ENCODE peak calls at places on chromosomes 13 and 19, in ten cellular contexts. One of them, this sample, is unnamed.

GRCh38 chr19:18735752-18736151 is 52.3 kb downstream of the CRTC1 start:
- DNase-seq in HAP-1: no peak
- DNase-seq in osteoblast: no peak
- DNase-seq in bronchial epithelial cell: no peak
- DNase-seq in stomach: no peak
- DNase-seq in thoracic aorta: no peak
- DNase-seq in A673: no peak
- DNase-seq in MM.1S: no peak
- DNase-seq in trophoblast cell: no peak
- DNase-seq in psoas muscle: peak; percentile 59
- DNase-seq in this sample: no peak

GRCh38 chr19:45645068-45645630 is 6.0 kb upstream of the EML2 start:
- DNase-seq in psoas muscle: peak; percentile 57
- DNase-seq in trophoblast cell: no peak
- DNase-seq in stomach: no peak
- DNase-seq in thoracic aorta: no peak
- DNase-seq in MM.1S: no peak
- DNase-seq in osteoblast: no peak
- DNase-seq in A673: no peak
- DNase-seq in bronchial epithelial cell: no peak
- DNase-seq in HAP-1: no peak
- DNase-seq in this sample: no peak

GRCh38 chr13:104984296-104984818 is 1551.1 kb downstream of the EFNB2 start:
- DNase-seq in bronchial epithelial cell: peak; percentile 18
- DNase-seq in HAP-1: no peak
- DNase-seq in thoracic aorta: no peak
- DNase-seq in MM.1S: peak; percentile 89
- DNase-seq in osteoblast: no peak
- DNase-seq in stomach: peak; percentile 39
- DNase-seq in psoas muscle: no peak
- DNase-seq in trophoblast cell: no peak
- DNase-seq in A673: no peak
- DNase-seq in this sample: no peak

GRCh38 chr13:91097269-91097668 is 250.2 kb upstream of the MIR17HG start:
- DNase-seq in osteoblast: no peak
- DNase-seq in psoas muscle: no peak
- DNase-seq in thoracic aorta: no peak
- DNase-seq in MM.1S: no peak
- DNase-seq in bronchial epithelial cell: no peak
- DNase-seq in stomach: no peak
- DNase-seq in trophoblast cell: no peak
- DNase-seq in HAP-1: no peak
- DNase-seq in A673: no peak
- DNase-seq in this sample: no peak

GRCh38 chr19:39126593-39127187 is 1.1 kb downstream of the PAK4 start:
- DNase-seq in psoas muscle: no peak
- DNase-seq in stomach: peak; percentile 86
- DNase-seq in MM.1S: no peak
- DNase-seq in HAP-1: peak; percentile 56
- DNase-seq in thoracic aorta: no peak
- DNase-seq in trophoblast cell: peak; percentile 69
- DNase-seq in bronchial epithelial cell: peak; percentile 37
- DNase-seq in osteoblast: peak; percentile 94
- DNase-seq in A673: peak; percentile 64
- DNase-seq in this sample: peak; percentile 74

GRCh38 chr19:42386974-42387707 is 3.0 kb downstream of the CNFN start:
- DNase-seq in psoas muscle: peak; percentile 70
- DNase-seq in MM.1S: peak; percentile 64
- DNase-seq in trophoblast cell: peak; percentile 71
- DNase-seq in osteoblast: peak; percentile 96
- DNase-seq in A673: peak; percentile 61
- DNase-seq in bronchial epithelial cell: peak; percentile 58
- DNase-seq in thoracic aorta: no peak
- DNase-seq in stomach: peak; percentile 55
- DNase-seq in HAP-1: peak; percentile 86
- DNase-seq in this sample: peak; percentile 97

GRCh38 chr13:33953203-33953602 is 135.3 kb downstream of the RFC3 start:
- DNase-seq in osteoblast: no peak
- DNase-seq in bronchial epithelial cell: peak; percentile 39
- DNase-seq in trophoblast cell: no peak
- DNase-seq in MM.1S: no peak
- DNase-seq in A673: no peak
- DNase-seq in thoracic aorta: no peak
- DNase-seq in HAP-1: no peak
- DNase-seq in stomach: no peak
- DNase-seq in psoas muscle: no peak
- DNase-seq in this sample: no peak

GRCh38 chr13:47816835-47817234 is 184.2 kb downstream of the SUCLA2 start:
- DNase-seq in HAP-1: peak; percentile 77
- DNase-seq in MM.1S: no peak
- DNase-seq in psoas muscle: no peak
- DNase-seq in thoracic aorta: no peak
- DNase-seq in stomach: no peak
- DNase-seq in A673: no peak
- DNase-seq in bronchial epithelial cell: no peak
- DNase-seq in trophoblast cell: no peak
- DNase-seq in osteoblast: no peak
- DNase-seq in this sample: peak; percentile 40

GRCh38 chr19:27774337-27774736 is 1438.6 kb downstream of the UQCRFS1 start:
- DNase-seq in bronchial epithelial cell: no peak
- DNase-seq in HAP-1: peak; percentile 44
- DNase-seq in psoas muscle: no peak
- DNase-seq in thoracic aorta: no peak
- DNase-seq in A673: peak; percentile 25
- DNase-seq in stomach: no peak
- DNase-seq in osteoblast: no peak
- DNase-seq in MM.1S: no peak
- DNase-seq in trophoblast cell: no peak
- DNase-seq in this sample: no peak

GRCh38 chr13:40161931-40162330 is 504.5 kb downstream of the FOXO1 start:
- DNase-seq in stomach: no peak
- DNase-seq in osteoblast: no peak
- DNase-seq in A673: no peak
- DNase-seq in trophoblast cell: no peak
- DNase-seq in psoas muscle: no peak
- DNase-seq in thoracic aorta: no peak
- DNase-seq in MM.1S: no peak
- DNase-seq in HAP-1: no peak
- DNase-seq in bronchial epithelial cell: no peak
- DNase-seq in this sample: no peak

GRCh38 chr13:75417006-75417384 is 65.0 kb downstream of the TBC1D4 start:
- DNase-seq in osteoblast: no peak
- DNase-seq in HAP-1: no peak
- DNase-seq in trophoblast cell: no peak
- DNase-seq in psoas muscle: peak; percentile 69
- DNase-seq in bronchial epithelial cell: no peak
- DNase-seq in MM.1S: no peak
- DNase-seq in stomach: no peak
- DNase-seq in A673: no peak
- DNase-seq in thoracic aorta: no peak
- DNase-seq in this sample: no peak
- H3K4me3 ChIP-seq in osteoblast: no peak overlapping the region
- H3K4me3 ChIP-seq in HAP-1: no peak overlapping the region
- H3K4me3 ChIP-seq in trophoblast cell: no peak overlapping the region
- H3K4me3 ChIP-seq in psoas muscle: no peak overlapping the region
- H3K4me3 ChIP-seq in bronchial epithelial cell: no peak overlapping the region
- H3K4me3 ChIP-seq in MM.1S: no peak overlapping the region
- H3K4me3 ChIP-seq in stomach: no peak overlapping the region
- H3K4me3 ChIP-seq in A673: no peak overlapping the region
- H3K4me3 ChIP-seq in thoracic aorta: no peak overlapping the region
- H3K4me3 ChIP-seq in this sample: no peak overlapping the region

GRCh38 chr13:88586263-88586662 is 915.1 kb downstream of the SLITRK5 start:
- DNase-seq in MM.1S: no peak
- DNase-seq in psoas muscle: no peak
- DNase-seq in trophoblast cell: no peak
- DNase-seq in HAP-1: no peak
- DNase-seq in bronchial epithelial cell: peak; percentile 40
- DNase-seq in stomach: no peak
- DNase-seq in A673: no peak
- DNase-seq in osteoblast: no peak
- DNase-seq in thoracic aorta: no peak
- DNase-seq in this sample: no peak

GRCh38 chr13:88592105-88592504 is 920.9 kb downstream of the SLITRK5 start:
- DNase-seq in psoas muscle: no peak
- DNase-seq in HAP-1: no peak
- DNase-seq in bronchial epithelial cell: peak; percentile 81
- DNase-seq in osteoblast: no peak
- DNase-seq in A673: no peak
- DNase-seq in stomach: no peak
- DNase-seq in MM.1S: no peak
- DNase-seq in thoracic aorta: no peak
- DNase-seq in trophoblast cell: no peak
- DNase-seq in this sample: no peak

DNA sequence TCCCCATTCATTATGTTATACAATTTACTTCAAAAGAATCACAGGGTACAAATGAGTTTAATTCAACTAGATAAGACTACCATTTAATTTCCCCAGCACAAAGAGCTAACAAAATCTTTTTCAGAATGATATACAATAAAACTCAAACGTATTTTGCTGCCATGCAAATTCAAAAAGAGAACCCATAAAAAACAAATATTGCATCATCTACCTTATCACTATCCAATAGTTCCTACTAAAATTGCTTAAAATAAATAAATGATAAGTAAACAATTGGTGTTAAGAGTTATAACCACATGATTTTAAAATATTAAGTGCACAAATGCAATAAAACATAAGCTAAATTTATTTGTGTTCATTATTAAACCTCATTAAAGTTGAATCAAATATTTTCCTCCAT is 919.4 kb downstream of the SLITRK5 start:
- DNase-seq in trophoblast cell: no peak
- DNase-seq in HAP-1: no peak
- DNase-seq in osteoblast: no peak
- DNase-seq in thoracic aorta: no peak
- DNase-seq in A673: no peak
- DNase-seq in bronchial epithelial cell: no peak
- DNase-seq in stomach: no peak
- DNase-seq in psoas muscle: no peak
- DNase-seq in MM.1S: no peak
- DNase-seq in this sample: no peak
- H3K4me3 ChIP-seq in trophoblast cell: no peak overlapping the region
- H3K4me3 ChIP-seq in HAP-1: no peak overlapping the region
- H3K4me3 ChIP-seq in osteoblast: no peak overlapping the region
- H3K4me3 ChIP-seq in thoracic aorta: no peak overlapping the region
- H3K4me3 ChIP-seq in A673: no peak overlapping the region
- H3K4me3 ChIP-seq in bronchial epithelial cell: no peak overlapping the region
- H3K4me3 ChIP-seq in stomach: no peak overlapping the region
- H3K4me3 ChIP-seq in psoas muscle: no peak overlapping the region
- H3K4me3 ChIP-seq in MM.1S: no peak overlapping the region
- H3K4me3 ChIP-seq in this sample: no peak overlapping the region

GRCh38 chr19:6101291-6101690 is 9.0 kb downstream of the RFX2 start:
- DNase-seq in A673: no peak
- DNase-seq in bronchial epithelial cell: no peak
- DNase-seq in trophoblast cell: no peak
- DNase-seq in MM.1S: no peak
- DNase-seq in osteoblast: no peak
- DNase-seq in psoas muscle: no peak
- DNase-seq in thoracic aorta: no peak
- DNase-seq in HAP-1: no peak
- DNase-seq in stomach: no peak
- DNase-seq in this sample: no peak

GRCh38 chr19:6105444-6105843 is 4.9 kb downstream of the RFX2 start:
- DNase-seq in MM.1S: no peak
- DNase-seq in osteoblast: no peak
- DNase-seq in bronchial epithelial cell: no peak
- DNase-seq in psoas muscle: no peak
- DNase-seq in thoracic aorta: no peak
- DNase-seq in A673: no peak
- DNase-seq in stomach: no peak
- DNase-seq in trophoblast cell: peak; percentile 58
- DNase-seq in HAP-1: no peak
- DNase-seq in this sample: peak; percentile 11

GRCh38 chr19:6103217-6103644 is 7.1 kb downstream of the RFX2 start:
- DNase-seq in MM.1S: no peak
- DNase-seq in trophoblast cell: peak; percentile 60
- DNase-seq in HAP-1: no peak
- DNase-seq in stomach: peak; percentile 85
- DNase-seq in psoas muscle: peak; percentile 72
- DNase-seq in osteoblast: peak; percentile 95
- DNase-seq in thoracic aorta: peak; percentile 84
- DNase-seq in bronchial epithelial cell: peak; percentile 99
- DNase-seq in A673: no peak
- DNase-seq in this sample: peak; percentile 3

GRCh38 chr19:6101991-6102390 is 8.3 kb downstream of the RFX2 start:
- DNase-seq in bronchial epithelial cell: no peak
- DNase-seq in psoas muscle: no peak
- DNase-seq in MM.1S: no peak
- DNase-seq in stomach: no peak
- DNase-seq in HAP-1: no peak
- DNase-seq in thoracic aorta: no peak
- DNase-seq in trophoblast cell: no peak
- DNase-seq in A673: no peak
- DNase-seq in osteoblast: no peak
- DNase-seq in this sample: peak; percentile 8

DNA sequence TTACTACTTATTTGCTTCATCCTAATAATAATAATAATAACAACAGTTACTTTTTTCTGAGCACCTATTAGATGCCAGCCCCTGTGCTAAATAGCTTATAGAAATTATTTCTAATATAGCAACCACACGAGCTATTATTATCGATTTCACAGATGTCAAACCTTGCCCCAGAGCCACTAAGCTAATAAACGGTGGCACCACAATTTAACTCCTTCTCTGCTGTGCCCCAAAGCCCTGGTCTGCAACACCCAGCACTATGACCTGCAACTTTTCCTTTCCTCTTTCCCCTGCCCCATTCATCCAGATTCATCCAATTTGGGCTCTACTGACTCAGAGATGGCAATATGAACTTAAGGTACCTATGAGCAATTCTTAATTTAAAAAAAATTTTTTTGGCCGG is 6.4 kb downstream of the RFX2 start:
- DNase-seq in stomach: no peak
- DNase-seq in trophoblast cell: no peak
- DNase-seq in thoracic aorta: no peak
- DNase-seq in psoas muscle: no peak
- DNase-seq in MM.1S: no peak
- DNase-seq in osteoblast: no peak
- DNase-seq in bronchial epithelial cell: no peak
- DNase-seq in A673: no peak
- DNase-seq in HAP-1: no peak
- DNase-seq in this sample: peak; percentile 3
- H3K4me3 ChIP-seq in stomach: no peak overlapping the region
- H3K4me3 ChIP-seq in trophoblast cell: no peak overlapping the region
- H3K4me3 ChIP-seq in thoracic aorta: peak overlapping the region; percentile 45
- H3K4me3 ChIP-seq in psoas muscle: no peak overlapping the region
- H3K4me3 ChIP-seq in MM.1S: no peak overlapping the region
- H3K4me3 ChIP-seq in osteoblast: no peak overlapping the region
- H3K4me3 ChIP-seq in bronchial epithelial cell: no peak overlapping the region
- H3K4me3 ChIP-seq in A673: no peak overlapping the region
- H3K4me3 ChIP-seq in HAP-1: no peak overlapping the region
- H3K4me3 ChIP-seq in this sample: no peak overlapping the region

DNA sequence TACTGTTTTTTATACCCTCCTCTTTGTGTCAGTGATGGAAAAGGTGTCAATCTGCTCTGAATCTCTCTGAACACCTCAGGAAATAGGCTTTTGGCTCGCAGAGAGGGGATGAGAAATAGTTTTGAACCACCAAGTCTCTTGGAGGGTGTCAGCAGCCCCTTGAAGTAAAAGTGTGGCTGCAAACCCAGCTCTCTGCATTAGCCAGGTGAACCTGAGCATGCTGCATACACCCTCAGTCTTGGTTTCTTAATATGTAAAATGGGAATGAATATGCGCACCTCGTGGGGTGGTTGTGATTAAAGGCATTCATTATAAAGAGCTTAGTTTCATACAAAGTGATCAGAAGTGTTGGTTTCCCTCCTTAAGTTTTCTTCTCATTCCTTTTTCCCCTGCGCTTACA is 1.4 kb upstream of the DHRS12 start:
- DNase-seq in osteoblast: peak; percentile 32
- DNase-seq in psoas muscle: no peak
- DNase-seq in trophoblast cell: no peak
- DNase-seq in stomach: no peak
- DNase-seq in bronchial epithelial cell: no peak
- DNase-seq in thoracic aorta: no peak
- DNase-seq in A673: no peak
- DNase-seq in MM.1S: no peak
- DNase-seq in HAP-1: no peak
- DNase-seq in this sample: no peak
- H3K4me3 ChIP-seq in osteoblast: no peak overlapping the region
- H3K4me3 ChIP-seq in psoas muscle: peak overlapping the region; percentile 95
- H3K4me3 ChIP-seq in trophoblast cell: no peak overlapping the region
- H3K4me3 ChIP-seq in stomach: peak overlapping the region; percentile 88
- H3K4me3 ChIP-seq in bronchial epithelial cell: no peak overlapping the region
- H3K4me3 ChIP-seq in thoracic aorta: peak overlapping the region; percentile 83
- H3K4me3 ChIP-seq in A673: no peak overlapping the region
- H3K4me3 ChIP-seq in MM.1S: no peak overlapping the region
- H3K4me3 ChIP-seq in HAP-1: no peak overlapping the region
- H3K4me3 ChIP-seq in this sample: no peak overlapping the region

This sample was measured in H7.